ENCODE peak calls at places on chromosomes 13 and 19, in five cellular contexts. One of them, this sample, is unnamed.

GRCh38 chr13:52447815-52448552 is 2.5 kb downstream of the VPS36 start:
- DNase-seq in lower lobe of right lung: no peak
- DNase-seq in ovary: no peak
- DNase-seq in CD8-positive, alpha-beta memory T cell: no peak
- DNase-seq in brain microvascular endothelial cell: no peak
- DNase-seq in this sample: no peak

GRCh38 chr13:92719868-92720267 is 506.7 kb upstream of the GPC6 start:
- DNase-seq in ovary: no peak
- DNase-seq in CD8-positive, alpha-beta memory T cell: no peak
- DNase-seq in lower lobe of right lung: no peak
- DNase-seq in brain microvascular endothelial cell: no peak
- DNase-seq in this sample: no peak

GRCh38 chr19:48683349-48683748 is 10.5 kb upstream of the NTN5 start:
- DNase-seq in ovary: no peak
- DNase-seq in lower lobe of right lung: peak; percentile 73
- DNase-seq in brain microvascular endothelial cell: peak; percentile 18
- DNase-seq in CD8-positive, alpha-beta memory T cell: no peak
- DNase-seq in this sample: peak; percentile 90

GRCh38 chr19:54873990-54874389 is at the start of gene FCAR:
- DNase-seq in lower lobe of right lung: no peak
- DNase-seq in ovary: no peak
- DNase-seq in CD8-positive, alpha-beta memory T cell: no peak
- DNase-seq in brain microvascular endothelial cell: no peak
- DNase-seq in this sample: no peak

GRCh38 chr19:41627966-41628675 is 1.2 kb upstream of the CEACAM4 start:
- DNase-seq in brain microvascular endothelial cell: no peak
- DNase-seq in CD8-positive, alpha-beta memory T cell: no peak
- DNase-seq in lower lobe of right lung: no peak
- DNase-seq in ovary: no peak
- DNase-seq in this sample: no peak

GRCh38 chr19:16416574-16416973 is 55.2 kb downstream of the EPS15L1 start:
- DNase-seq in ovary: no peak
- DNase-seq in CD8-positive, alpha-beta memory T cell: no peak
- DNase-seq in lower lobe of right lung: no peak
- DNase-seq in brain microvascular endothelial cell: no peak
- DNase-seq in this sample: no peak

GRCh38 chr19:15467734-15468214 is 3.4 kb upstream of the RASAL3 start:
- DNase-seq in ovary: no peak
- DNase-seq in brain microvascular endothelial cell: no peak
- DNase-seq in CD8-positive, alpha-beta memory T cell: no peak
- DNase-seq in lower lobe of right lung: no peak
- DNase-seq in this sample: no peak

GRCh38 chr19:19053508-19054314 is 10.1 kb upstream of the SLC25A42 start:
- DNase-seq in CD8-positive, alpha-beta memory T cell: peak; percentile 76
- DNase-seq in lower lobe of right lung: peak; percentile 76
- DNase-seq in brain microvascular endothelial cell: peak; percentile 6
- DNase-seq in ovary: peak; percentile 75
- DNase-seq in this sample: peak; percentile 84

GRCh38 chr19:3125900-3126524 is 9.8 kb upstream of the GNA15 start:
- DNase-seq in lower lobe of right lung: peak; percentile 76
- DNase-seq in brain microvascular endothelial cell: peak; percentile 47
- DNase-seq in CD8-positive, alpha-beta memory T cell: peak; percentile 66
- DNase-seq in ovary: peak; percentile 56
- DNase-seq in this sample: peak; percentile 71

GRCh38 chr13:44739120-44739519 is 163.0 kb upstream of the TSC22D1 start:
- DNase-seq in brain microvascular endothelial cell: no peak
- DNase-seq in ovary: no peak
- DNase-seq in lower lobe of right lung: no peak
- DNase-seq in CD8-positive, alpha-beta memory T cell: no peak
- DNase-seq in this sample: no peak

GRCh38 chr13:76516013-76516412 is 370.2 kb downstream of the KCTD12 start:
- DNase-seq in brain microvascular endothelial cell: peak; percentile 92
- DNase-seq in lower lobe of right lung: no peak
- DNase-seq in ovary: no peak
- DNase-seq in CD8-positive, alpha-beta memory T cell: no peak
- DNase-seq in this sample: no peak

GRCh38 chr19:15107056-15108010 is at the start of gene SYDE1:
- DNase-seq in lower lobe of right lung: no peak
- DNase-seq in CD8-positive, alpha-beta memory T cell: no peak
- DNase-seq in brain microvascular endothelial cell: no peak
- DNase-seq in ovary: peak; percentile 69
- DNase-seq in this sample: peak; percentile 64

GRCh38 chr19:14434543-14435319 is 1.6 kb downstream of the PKN1 start:
- DNase-seq in lower lobe of right lung: peak; percentile 62
- DNase-seq in brain microvascular endothelial cell: peak; percentile 79
- DNase-seq in CD8-positive, alpha-beta memory T cell: peak; percentile 62
- DNase-seq in ovary: peak; percentile 48
- DNase-seq in this sample: peak; percentile 87

GRCh38 chr19:47610546-47610894 is 1.6 kb downstream of the BICRA start:
- DNase-seq in CD8-positive, alpha-beta memory T cell: no peak
- DNase-seq in ovary: no peak
- DNase-seq in lower lobe of right lung: no peak
- DNase-seq in brain microvascular endothelial cell: no peak
- DNase-seq in this sample: no peak

GRCh38 chr13:32824671-32825070 is 191.6 kb upstream of the KL start:
- DNase-seq in ovary: no peak
- DNase-seq in CD8-positive, alpha-beta memory T cell: no peak
- DNase-seq in brain microvascular endothelial cell: peak; percentile 91
- DNase-seq in lower lobe of right lung: no peak
- DNase-seq in this sample: no peak

GRCh38 chr19:18596752-18597157 is 8.2 kb downstream of the REX1BD start:
- DNase-seq in lower lobe of right lung: peak; percentile 71
- DNase-seq in ovary: peak; percentile 63
- DNase-seq in CD8-positive, alpha-beta memory T cell: no peak
- DNase-seq in brain microvascular endothelial cell: no peak
- DNase-seq in this sample: peak; percentile 85

GRCh38 chr19:49486710-49487276 is 615 bp upstream of the RPL13A start:
- DNase-seq in CD8-positive, alpha-beta memory T cell: no peak
- DNase-seq in lower lobe of right lung: no peak
- DNase-seq in brain microvascular endothelial cell: no peak
- DNase-seq in ovary: no peak
- DNase-seq in this sample: no peak

GRCh38 chr13:77827350-77827749 is 91.3 kb downstream of the EDNRB start:
- DNase-seq in lower lobe of right lung: no peak
- DNase-seq in ovary: no peak
- DNase-seq in brain microvascular endothelial cell: no peak
- DNase-seq in CD8-positive, alpha-beta memory T cell: no peak
- DNase-seq in this sample: peak; percentile 73

GRCh38 chr19:17938092-17938845 is 5.5 kb downstream of the CCDC124 start:
- DNase-seq in brain microvascular endothelial cell: peak; percentile 91
- DNase-seq in lower lobe of right lung: peak; percentile 84
- DNase-seq in CD8-positive, alpha-beta memory T cell: peak; percentile 86
- DNase-seq in ovary: peak; percentile 84
- DNase-seq in this sample: peak; percentile 89

GRCh38 chr19:3159565-3159964 is 19.0 kb upstream of the S1PR4 start:
- DNase-seq in CD8-positive, alpha-beta memory T cell: no peak
- DNase-seq in lower lobe of right lung: no peak
- DNase-seq in brain microvascular endothelial cell: no peak
- DNase-seq in ovary: no peak
- DNase-seq in this sample: no peak

GRCh38 chr19:17952041-17952976 is 14.6 kb upstream of the KCNN1 start:
- DNase-seq in brain microvascular endothelial cell: no peak
- DNase-seq in lower lobe of right lung: no peak
- DNase-seq in CD8-positive, alpha-beta memory T cell: peak; percentile 56
- DNase-seq in ovary: peak; percentile 30
- DNase-seq in this sample: no peak

GRCh38 chr13:80881495-80882482 is 540.9 kb upstream of the SPRY2 start:
- DNase-seq in lower lobe of right lung: no peak
- DNase-seq in CD8-positive, alpha-beta memory T cell: no peak
- DNase-seq in brain microvascular endothelial cell: no peak
- DNase-seq in ovary: no peak
- DNase-seq in this sample: no peak

GRCh38 chr19:11673608-11674041 is 65.1 kb downstream of the ZNF823 start:
- DNase-seq in CD8-positive, alpha-beta memory T cell: no peak
- DNase-seq in ovary: peak; percentile 76
- DNase-seq in lower lobe of right lung: peak; percentile 72
- DNase-seq in brain microvascular endothelial cell: peak; percentile 58
- DNase-seq in this sample: peak; percentile 90

GRCh38 chr19:51564791-51565190 is 6.3 kb upstream of the ZNF175 start:
- DNase-seq in CD8-positive, alpha-beta memory T cell: no peak
- DNase-seq in lower lobe of right lung: no peak
- DNase-seq in ovary: no peak
- DNase-seq in brain microvascular endothelial cell: no peak
- DNase-seq in this sample: no peak

GRCh38 chr13:113592571-113592970 is 8.0 kb downstream of the TFDP1 start:
- DNase-seq in lower lobe of right lung: no peak
- DNase-seq in ovary: no peak
- DNase-seq in brain microvascular endothelial cell: no peak
- DNase-seq in CD8-positive, alpha-beta memory T cell: peak; percentile 37
- DNase-seq in this sample: no peak

GRCh38 chr13:49655906-49656305 is 27.6 kb downstream of the ARL11 start:
- DNase-seq in CD8-positive, alpha-beta memory T cell: no peak
- DNase-seq in ovary: no peak
- DNase-seq in brain microvascular endothelial cell: no peak
- DNase-seq in lower lobe of right lung: no peak
- DNase-seq in this sample: no peak

GRCh38 chr19:18223860-18224524 is 2.2 kb downstream of the PDE4C start:
- DNase-seq in CD8-positive, alpha-beta memory T cell: no peak
- DNase-seq in ovary: peak; percentile 75
- DNase-seq in brain microvascular endothelial cell: no peak
- DNase-seq in lower lobe of right lung: peak; percentile 70
- DNase-seq in this sample: peak; percentile 59

GRCh38 chr19:17418710-17419109 is 1.1 kb upstream of the MVB12A start:
- DNase-seq in lower lobe of right lung: no peak
- DNase-seq in CD8-positive, alpha-beta memory T cell: no peak
- DNase-seq in brain microvascular endothelial cell: no peak
- DNase-seq in ovary: no peak
- DNase-seq in this sample: no peak

GRCh38 chr13:110593430-110594130 is 21.8 kb upstream of the NAXD start:
- DNase-seq in lower lobe of right lung: no peak
- DNase-seq in brain microvascular endothelial cell: peak; percentile 27
- DNase-seq in CD8-positive, alpha-beta memory T cell: no peak
- DNase-seq in ovary: no peak
- DNase-seq in this sample: no peak

GRCh38 chr13:83878691-83879410 is 3.4 kb downstream of the SLITRK1 start:
- DNase-seq in brain microvascular endothelial cell: no peak
- DNase-seq in lower lobe of right lung: no peak
- DNase-seq in CD8-positive, alpha-beta memory T cell: no peak
- DNase-seq in ovary: no peak
- DNase-seq in this sample: peak; percentile 38

GRCh38 chr13:50078512-50079277 is 63.5 kb downstream of the KCNRG start:
- DNase-seq in CD8-positive, alpha-beta memory T cell: no peak
- DNase-seq in lower lobe of right lung: no peak
- DNase-seq in ovary: no peak
- DNase-seq in brain microvascular endothelial cell: no peak
- DNase-seq in this sample: no peak

GRCh38 chr19:13918726-13919411 is 12.9 kb downstream of the CC2D1A start:
- DNase-seq in ovary: no peak
- DNase-seq in CD8-positive, alpha-beta memory T cell: no peak
- DNase-seq in brain microvascular endothelial cell: no peak
- DNase-seq in lower lobe of right lung: no peak
- DNase-seq in this sample: no peak

GRCh38 chr19:45876411-45877197 is 9.3 kb downstream of the IRF2BP1 start:
- DNase-seq in brain microvascular endothelial cell: peak; percentile 24
- DNase-seq in CD8-positive, alpha-beta memory T cell: no peak
- DNase-seq in ovary: peak; percentile 49
- DNase-seq in lower lobe of right lung: no peak
- DNase-seq in this sample: peak; percentile 80
- H3K27ac ChIP-seq in brain microvascular endothelial cell: peak overlapping the region; percentile 9
- H3K27ac ChIP-seq in CD8-positive, alpha-beta memory T cell: peak overlapping the region; percentile 47
- H3K27ac ChIP-seq in ovary: no peak overlapping the region
- H3K27ac ChIP-seq in lower lobe of right lung: peak overlapping the region; percentile 74
- H3K27ac ChIP-seq in this sample: no peak overlapping the region

DNA sequence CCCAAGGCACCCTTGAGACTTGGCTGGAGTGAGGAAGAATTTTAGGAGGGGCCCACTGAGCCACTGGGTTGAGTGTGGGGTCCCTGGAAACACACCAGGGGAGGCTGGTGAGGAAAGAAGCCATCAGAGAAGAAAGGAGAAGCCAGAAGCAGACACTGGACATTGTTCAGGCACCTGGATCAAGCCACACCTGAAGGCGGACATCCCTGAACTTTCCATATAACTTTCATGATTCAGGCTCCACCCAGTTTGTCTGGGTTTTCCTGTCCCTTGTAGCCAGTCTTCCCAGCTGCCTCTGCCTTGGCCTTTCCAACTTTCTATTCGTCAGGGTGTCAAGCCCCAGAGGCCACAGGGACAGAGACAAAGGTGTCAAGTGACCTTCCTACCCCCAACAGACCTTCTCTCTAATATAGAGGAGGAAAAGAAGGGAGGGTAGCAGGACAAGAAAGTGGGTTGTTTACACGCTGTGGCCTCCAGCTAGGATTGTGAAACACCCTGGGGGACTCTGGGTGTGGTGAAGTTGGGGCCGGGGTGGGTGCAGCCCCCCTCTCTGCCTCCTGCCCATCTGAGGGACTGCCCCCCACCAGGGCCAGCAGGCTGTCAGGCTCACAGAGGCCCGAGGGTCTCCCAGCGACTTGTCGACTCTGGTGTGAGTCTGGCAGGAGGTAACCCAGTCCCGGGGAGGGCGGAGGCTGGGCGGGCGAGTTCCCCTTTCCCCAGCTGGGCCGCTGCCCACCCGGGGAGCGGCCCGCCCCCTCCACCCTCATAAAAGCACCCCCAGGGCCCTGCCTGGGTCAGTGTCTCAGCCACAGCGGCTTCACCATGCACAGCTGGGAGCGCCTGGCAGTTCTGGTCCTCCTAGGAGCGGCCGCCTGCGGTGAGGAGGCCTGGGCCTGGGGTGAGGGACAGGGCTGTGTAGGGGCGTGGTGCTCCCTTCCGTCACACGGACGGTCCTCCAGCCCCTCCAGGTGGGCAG is at the start of gene CFD:
- DNase-seq in brain microvascular endothelial cell: no peak
- DNase-seq in ovary: peak; percentile 50
- DNase-seq in lower lobe of right lung: peak; percentile 82
- DNase-seq in CD8-positive, alpha-beta memory T cell: no peak
- DNase-seq in this sample: peak; percentile 80
- H3K4me3 ChIP-seq in brain microvascular endothelial cell: no peak within 1 kb of the TSS
- H3K4me3 ChIP-seq in ovary: peak within 1 kb of the TSS; percentile 25
- H3K4me3 ChIP-seq in lower lobe of right lung: peak within 1 kb of the TSS; percentile 61
- H3K4me3 ChIP-seq in CD8-positive, alpha-beta memory T cell: no peak within 1 kb of the TSS
- H3K4me3 ChIP-seq in this sample: peak within 1 kb of the TSS; percentile 54

GRCh38 chr19:5590865-5591154 is 23.1 kb upstream of the TINCR start:
- DNase-seq in ovary: no peak
- DNase-seq in brain microvascular endothelial cell: no peak
- DNase-seq in CD8-positive, alpha-beta memory T cell: no peak
- DNase-seq in lower lobe of right lung: no peak
- DNase-seq in this sample: no peak
- H3K27ac ChIP-seq in ovary: no peak overlapping the region
- H3K27ac ChIP-seq in brain microvascular endothelial cell: no peak overlapping the region
- H3K27ac ChIP-seq in CD8-positive, alpha-beta memory T cell: no peak overlapping the region
- H3K27ac ChIP-seq in lower lobe of right lung: no peak overlapping the region
- H3K27ac ChIP-seq in this sample: no peak overlapping the region

GRCh38 chr13:41970918-41971317 is 10.0 kb upstream of the VWA8 start:
- DNase-seq in ovary: no peak
- DNase-seq in CD8-positive, alpha-beta memory T cell: no peak
- DNase-seq in lower lobe of right lung: no peak
- DNase-seq in brain microvascular endothelial cell: no peak
- DNase-seq in this sample: no peak

GRCh38 chr13:41973247-41973741 is 12.4 kb upstream of the VWA8 start:
- DNase-seq in lower lobe of right lung: no peak
- DNase-seq in ovary: no peak
- DNase-seq in brain microvascular endothelial cell: no peak
- DNase-seq in CD8-positive, alpha-beta memory T cell: no peak
- DNase-seq in this sample: no peak

GRCh38 chr13:41971848-41972247 is 10.9 kb upstream of the VWA8 start:
- DNase-seq in ovary: no peak
- DNase-seq in lower lobe of right lung: no peak
- DNase-seq in CD8-positive, alpha-beta memory T cell: no peak
- DNase-seq in brain microvascular endothelial cell: no peak
- DNase-seq in this sample: no peak

GRCh38 chr13:41976491-41976890 is 15.6 kb upstream of the VWA8 start:
- DNase-seq in ovary: no peak
- DNase-seq in brain microvascular endothelial cell: no peak
- DNase-seq in lower lobe of right lung: no peak
- DNase-seq in CD8-positive, alpha-beta memory T cell: no peak
- DNase-seq in this sample: no peak

GRCh38 chr13:41974262-41974900 is 13.5 kb upstream of the VWA8 start:
- DNase-seq in ovary: no peak
- DNase-seq in lower lobe of right lung: no peak
- DNase-seq in brain microvascular endothelial cell: no peak
- DNase-seq in CD8-positive, alpha-beta memory T cell: peak; percentile 55
- DNase-seq in this sample: no peak
- H3K4me3 ChIP-seq in ovary: no peak overlapping the region
- H3K4me3 ChIP-seq in lower lobe of right lung: no peak overlapping the region
- H3K4me3 ChIP-seq in brain microvascular endothelial cell: no peak overlapping the region
- H3K4me3 ChIP-seq in CD8-positive, alpha-beta memory T cell: no peak overlapping the region
- H3K4me3 ChIP-seq in this sample: no peak overlapping the region